ENCODE peak calls at places on chromosomes 6 and 20, in six cellular contexts. W is Panc1, C is lower lobe of right lung, N is left ventricle myocardium inferior, P is neuronal stem cell, V is heart left ventricle. X is an unnamed sample.

GRCh38 chr6:89084954-89085353 is 4.4 kb downstream of the PNRC1 start:
- DNase-seq in P (no peak), C (no peak), N (no peak), V (no peak), W (no peak), X (peak)

GRCh38 chr20:17430515-17430914 is 100.7 kb downstream of the BFSP1 start:
- DNase-seq in P (no peak), C (no peak), V (no peak), N (no peak), W (no peak), X (no peak)

GRCh38 chr20:32354592-32355416 is 3.3 kb upstream of the ASXL1 start:
- DNase-seq in W (peak), P (no peak), C (no peak), V (no peak), N (no peak), X (peak)

GRCh38 chr6:169212897-169213813 is 40.5 kb downstream of the THBS2 start:
- DNase-seq in V (peak), P (peak), W (peak), C (peak), N (peak), X (peak)

GRCh38 chr20:37323985-37324384 is 22.0 kb upstream of the SRC start:
- DNase-seq in C (no peak), N (no peak), P (no peak), V (no peak), W (no peak), X (no peak)

GRCh38 chr6:168387426-168387825 is 53.6 kb upstream of the SMOC2 start:
- DNase-seq in W (no peak), V (no peak), C (no peak), P (no peak), N (no peak), X (no peak)

GRCh38 chr6:548091-548490 is 108.8 kb downstream of the HUS1B start:
- DNase-seq in N (no peak), P (no peak), W (no peak), C (no peak), V (no peak), X (no peak)

GRCh38 chr6:13846841-13847240 is 32.5 kb upstream of the MCUR1 start:
- DNase-seq in P (peak), V (no peak), W (no peak), C (no peak), N (no peak), X (no peak)

GRCh38 chr20:25045343-25045712 is 12.6 kb downstream of the ACSS1 start:
- DNase-seq in V (no peak), P (no peak), N (no peak), C (peak), W (no peak), X (no peak)

GRCh38 chr6:80022803-80023202 is 18.4 kb downstream of the TTK start:
- DNase-seq in C (no peak), V (no peak), N (no peak), W (no peak), P (no peak), X (no peak)

GRCh38 chr6:147837540-147837939 is 329.1 kb downstream of the SAMD5 start:
- DNase-seq in W (no peak), N (no peak), C (no peak), V (no peak), P (no peak), X (no peak)

GRCh38 chr6:109393882-109394281 is 11.6 kb upstream of the CD164 start:
- DNase-seq in N (no peak), V (no peak), W (no peak), P (no peak), C (no peak), X (peak)

GRCh38 chr20:13322621-13323020 is 101.5 kb downstream of the ISM1 start:
- DNase-seq in C (no peak), P (no peak), N (no peak), V (no peak), W (no peak), X (no peak)

GRCh38 chr20:31661625-31662371 is 24.1 kb downstream of the COX4I2 start:
- DNase-seq in C (peak), P (peak), W (peak), V (peak), N (peak), X (peak)

GRCh38 chr20:22946594-22946993 is 88.5 kb upstream of the SSTR4 start:
- DNase-seq in N (no peak), W (no peak), P (no peak), V (no peak), C (no peak), X (peak)

GRCh38 chr20:58553841-58554240 is 38.6 kb upstream of the APCDD1L start:
- DNase-seq in W (no peak), V (peak), C (no peak), P (no peak), N (no peak), X (no peak)

GRCh38 chr6:125220712-125221111 is 67.1 kb downstream of the TPD52L1 start:
- DNase-seq in N (peak), P (no peak), V (peak), W (no peak), C (no peak), X (no peak)

GRCh38 chr6:170292111-170292777 is 1.4 kb upstream of the DLL1 start:
- DNase-seq in W (no peak), N (no peak), C (no peak), V (no peak), P (no peak), X (no peak)

GRCh38 chr6:170292778-170293164 is 1.9 kb upstream of the DLL1 start:
- DNase-seq in W (no peak), C (no peak), N (no peak), V (no peak), P (no peak), X (peak)

GRCh38 chr6:170289971-170290305 is 940 bp downstream of the DLL1 start:
- DNase-seq in C (no peak), V (no peak), N (no peak), W (no peak), P (no peak), X (no peak)

GRCh38 chr6:170290306-170291128 is at the start of gene DLL1:
- DNase-seq in N (peak), C (peak), P (peak), V (peak), W (no peak), X (peak)

GRCh38 chr6:170291271-170292110 is 613 bp upstream of the DLL1 start:
- DNase-seq in V (peak), W (no peak), N (peak), P (peak), C (peak), X (peak)
- H3K4me3 ChIP-seq in V (peak), W (peak), N (peak), P (peak), C (peak), X (peak)

GRCh38 chr20:61170521-61170920 is 81.5 kb upstream of the CDH4 start:
- DNase-seq in C (no peak), W (no peak), N (no peak), P (no peak), V (no peak), X (no peak)
- H3K4me3 ChIP-seq in C (no peak), W (no peak), N (no peak), P (no peak), V (no peak), X (no peak)

GRCh38 chr20:21702001-21702400 is 3.5 kb upstream of the PAX1 start:
- DNase-seq in C (no peak), P (no peak), V (no peak), N (no peak), W (no peak), X (no peak)
- H3K4me3 ChIP-seq in C (no peak), P (no peak), V (no peak), N (no peak), W (no peak), X (no peak)

GRCh38 chr6:43077981-43078411 is 1.9 kb downstream of the PTK7 start:
- DNase-seq in C (no peak), P (no peak), V (no peak), W (no peak), N (no peak), X (no peak)
- H3K4me3 ChIP-seq in C (peak), P (no peak), V (no peak), W (peak), N (no peak), X (peak)

GRCh38 chr6:136719280-136720044 is 72.8 kb downstream of the MAP3K5 start:
- DNase-seq in N (no peak), C (no peak), W (no peak), P (no peak), V (no peak), X (no peak)
- H3K4me3 ChIP-seq in N (no peak), C (no peak), W (no peak), P (no peak), V (no peak), X (no peak)

GRCh38 chr6:150640556-150641206 is 41.0 kb downstream of the PLEKHG1 start:
- DNase-seq in N (no peak), P (no peak), V (no peak), C (no peak), W (no peak), X (no peak)

GRCh38 chr6:150639823-150640331 is 40.2 kb downstream of the PLEKHG1 start:
- DNase-seq in N (no peak), V (no peak), W (no peak), C (no peak), P (no peak), X (no peak)

GRCh38 chr6:150638286-150638685 is 38.6 kb downstream of the PLEKHG1 start:
- DNase-seq in W (no peak), V (no peak), N (no peak), C (no peak), P (no peak), X (no peak)

GRCh38 chr6:150638765-150639164 is 39.1 kb downstream of the PLEKHG1 start:
- DNase-seq in V (no peak), C (no peak), W (no peak), N (no peak), P (no peak), X (peak)

GRCh38 chr6:150641398-150642139 is 41.9 kb downstream of the PLEKHG1 start:
- DNase-seq in C (no peak), W (no peak), N (no peak), P (no peak), V (no peak), X (no peak)
- H3K4me3 ChIP-seq in C (peak), W (no peak), N (peak), P (no peak), V (peak), X (no peak)

GRCh38 chr20:3663031-3663701 is at the start of gene GFRA4:
- DNase-seq in C (no peak), W (no peak), V (peak), N (no peak), P (no peak), X (no peak)

GRCh38 chr20:3659492-3660261 is 3.5 kb downstream of the GFRA4 start:
- DNase-seq in C (no peak), W (no peak), V (no peak), N (no peak), P (no peak), X (no peak)

GRCh38 chr20:3660262-3661059 is 2.7 kb downstream of the GFRA4 start:
- DNase-seq in W (no peak), P (no peak), V (no peak), C (no peak), N (no peak), X (no peak)

GRCh38 chr20:3661836-3662665 is 1.1 kb downstream of the GFRA4 start:
- DNase-seq in P (no peak), V (no peak), N (no peak), W (no peak), C (no peak), X (no peak)

GRCh38 chr20:3661060-3661820 is 2.0 kb downstream of the GFRA4 start:
- DNase-seq in V (no peak), N (no peak), P (no peak), C (no peak), W (no peak), X (no peak)
- H3K4me3 ChIP-seq in V (peak), N (peak), P (no peak), C (no peak), W (no peak), X (no peak)

GRCh38 chr6:35686441-35686840 is 2.3 kb downstream of the FKBP5 start:
- DNase-seq in N (no peak), P (no peak), W (no peak), V (no peak), C (no peak), X (no peak)
- H3K4me3 ChIP-seq in N (peak), P (no peak), W (no peak), V (peak), C (peak), X (peak)

DNA sequence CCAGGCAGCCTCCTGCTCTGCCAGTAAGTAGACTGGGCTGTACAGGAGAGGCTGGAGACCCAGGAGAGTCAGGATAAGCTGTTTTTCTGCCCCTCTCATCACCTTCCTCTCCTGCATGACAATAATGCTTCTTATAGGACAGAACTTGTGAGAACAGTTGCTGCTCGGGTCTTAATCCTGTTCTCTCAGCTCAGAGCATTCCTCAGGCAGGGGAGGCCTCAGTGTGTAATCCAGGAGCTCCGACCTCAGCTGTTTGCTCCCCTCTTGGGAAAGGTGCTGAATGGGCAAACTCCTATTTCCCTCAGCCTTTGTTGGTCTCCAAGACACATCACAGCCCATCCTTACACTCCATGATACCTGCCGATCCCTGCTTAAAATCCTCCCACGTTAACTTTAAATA is 134.9 kb upstream of the LRFN2 start:
- DNase-seq in V (no peak), W (no peak), C (no peak), N (no peak), P (no peak), X (no peak)
- H3K4me3 ChIP-seq in V (no peak), W (no peak), C (no peak), N (no peak), P (no peak), X (no peak)

X was measured in PC-3.